ENCODE peak calls at places on chromosomes 12 and 14, in six cellular contexts. E is prostate gland, P is cardiac muscle cell, T is tibial nerve, O is NB4, G is astrocyte of the spinal cord. W is an unnamed sample.

GRCh38 chr14:61489932-61490331 is 168.6 kb downstream of the PRKCH start:
- DNase-seq in E (no peak), P (peak; percentile 67), T (peak; percentile 64), O (peak; percentile 64), G (no peak), W (peak; percentile 35)

GRCh38 chr12:117352260-117352659 is 9.2 kb downstream of the NOS1 start:
- DNase-seq in E (no peak), P (no peak), T (no peak), O (no peak), G (no peak), W (no peak)

GRCh38 chr12:91094957-91095356 is 16.3 kb downstream of the LUM start:
- DNase-seq in E (no peak), P (no peak), T (no peak), O (no peak), G (no peak), W (no peak)

GRCh38 chr12:62700091-62700490 is 233.5 kb downstream of the MON2 start:
- DNase-seq in E (no peak), P (no peak), T (no peak), O (no peak), G (no peak), W (no peak)

GRCh38 chr12:77231548-77231947 is 166.2 kb upstream of the E2F7 start:
- DNase-seq in E (peak; percentile 6), P (peak; percentile 96), T (peak; percentile 68), O (peak; percentile 2), G (peak; percentile 76), W (peak; percentile 69)

GRCh38 chr12:49537709-49538601 is 875 bp upstream of the KCNH3 start:
- DNase-seq in E (no peak), P (no peak), T (no peak), O (peak; percentile 59), G (no peak), W (no peak)

GRCh38 chr12:88579941-88580871 is at the start of gene KITLG:
- DNase-seq in E (peak; percentile 78), P (peak; percentile 93), T (peak; percentile 71), O (peak; percentile 55), G (peak; percentile 90), W (peak; percentile 89)

GRCh38 chr12:43737646-43738045 is 20.9 kb downstream of the PUS7L start:
- DNase-seq in E (no peak), P (no peak), T (no peak), O (no peak), G (peak; percentile 68), W (no peak)

GRCh38 chr14:22266141-22266442 is 322.9 kb downstream of the DAD1 start:
- DNase-seq in E (no peak), P (no peak), T (no peak), O (no peak), G (no peak), W (no peak)

GRCh38 chr14:105894125-105894977 is 368.0 kb downstream of the TMEM121 start:
- DNase-seq in E (no peak), P (no peak), T (no peak), O (no peak), G (no peak), W (no peak)

GRCh38 chr14:82759691-82760090 is 1226.0 kb upstream of the SEL1L start:
- DNase-seq in E (no peak), P (no peak), T (no peak), O (no peak), G (no peak), W (no peak)

GRCh38 chr14:82755476-82755875 is 1221.8 kb upstream of the SEL1L start:
- DNase-seq in E (no peak), P (no peak), T (no peak), O (no peak), G (no peak), W (no peak)

GRCh38 chr14:82757775-82758174 is 1224.1 kb upstream of the SEL1L start:
- DNase-seq in E (no peak), P (no peak), T (no peak), O (no peak), G (no peak), W (no peak)

DNA sequence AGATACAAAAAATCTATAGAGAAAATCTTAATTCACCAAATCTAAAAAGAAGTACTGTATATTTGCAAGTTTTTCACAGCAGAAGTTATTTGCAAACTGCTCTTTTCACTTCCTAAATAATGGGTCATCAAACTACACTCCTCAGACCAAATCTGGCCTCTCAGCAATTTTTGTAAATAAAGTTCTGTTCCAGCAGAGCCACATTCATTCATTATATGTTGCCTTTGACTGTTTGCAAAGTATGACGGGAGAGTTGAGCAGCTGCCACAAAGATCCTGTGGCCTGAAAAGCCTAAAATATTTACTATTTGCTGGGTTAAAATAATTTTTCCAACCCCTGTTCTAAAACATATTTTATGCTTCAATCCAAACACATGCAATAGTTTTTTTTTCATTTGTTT is 1222.3 kb upstream of the SEL1L start:
- DNase-seq in E (no peak), P (no peak), T (no peak), O (no peak), G (no peak), W (no peak)
- H3K4me3 ChIP-seq in E (no peak overlapping the region), P (no peak overlapping the region), T (no peak overlapping the region), O (no peak overlapping the region), G (no peak overlapping the region), W (no peak overlapping the region)

DNA sequence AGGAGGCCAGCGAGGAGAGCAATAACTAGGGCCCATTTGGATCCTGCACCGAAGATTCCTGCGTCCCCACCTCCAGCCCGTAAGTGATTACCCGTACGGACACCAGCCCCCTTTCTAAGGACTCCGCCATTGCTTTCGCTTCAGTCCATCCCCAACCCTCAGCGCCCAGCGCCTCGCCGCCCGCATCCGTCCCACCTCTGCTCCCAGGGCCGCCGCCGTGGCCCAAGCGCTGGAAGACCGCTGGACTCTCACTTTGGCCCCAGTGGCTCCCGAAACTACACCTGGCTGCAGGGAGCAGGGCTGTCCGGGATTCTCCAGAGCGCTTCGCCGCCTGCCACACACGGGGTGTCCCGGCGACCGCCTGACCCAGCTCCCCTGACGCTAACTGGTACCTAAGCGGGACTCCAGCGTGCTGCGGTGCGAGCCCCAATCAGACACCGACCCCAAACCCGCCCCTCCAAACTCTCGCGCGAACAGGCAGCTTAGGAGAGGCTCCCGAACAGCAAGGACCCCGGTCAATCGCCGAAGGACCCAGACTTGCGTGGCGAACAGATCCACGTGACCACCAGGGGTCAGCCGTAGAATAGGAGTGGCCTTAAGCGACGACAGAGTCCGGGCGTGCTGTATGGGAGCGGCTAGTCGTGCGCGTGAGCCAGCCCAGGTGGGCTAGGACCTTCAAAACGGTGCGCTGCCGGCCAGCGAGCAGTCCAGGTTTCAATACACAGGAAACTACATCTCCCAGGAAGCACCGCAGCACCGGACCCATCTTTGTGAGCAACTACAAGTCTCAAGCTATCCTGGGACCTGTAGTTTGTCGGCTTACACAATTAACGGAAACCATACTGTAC is at the start of gene CNPY2:
- DNase-seq in E (peak; percentile 92), P (peak; percentile 98), T (peak; percentile 94), O (peak; percentile 99), G (peak; percentile 98), W (peak; percentile 97)
- TF ChIP-seq CTCF in E (peak; percentile 32), P (no peak), T (no peak), O (no peak), G (no peak), W (no peak)

DNA sequence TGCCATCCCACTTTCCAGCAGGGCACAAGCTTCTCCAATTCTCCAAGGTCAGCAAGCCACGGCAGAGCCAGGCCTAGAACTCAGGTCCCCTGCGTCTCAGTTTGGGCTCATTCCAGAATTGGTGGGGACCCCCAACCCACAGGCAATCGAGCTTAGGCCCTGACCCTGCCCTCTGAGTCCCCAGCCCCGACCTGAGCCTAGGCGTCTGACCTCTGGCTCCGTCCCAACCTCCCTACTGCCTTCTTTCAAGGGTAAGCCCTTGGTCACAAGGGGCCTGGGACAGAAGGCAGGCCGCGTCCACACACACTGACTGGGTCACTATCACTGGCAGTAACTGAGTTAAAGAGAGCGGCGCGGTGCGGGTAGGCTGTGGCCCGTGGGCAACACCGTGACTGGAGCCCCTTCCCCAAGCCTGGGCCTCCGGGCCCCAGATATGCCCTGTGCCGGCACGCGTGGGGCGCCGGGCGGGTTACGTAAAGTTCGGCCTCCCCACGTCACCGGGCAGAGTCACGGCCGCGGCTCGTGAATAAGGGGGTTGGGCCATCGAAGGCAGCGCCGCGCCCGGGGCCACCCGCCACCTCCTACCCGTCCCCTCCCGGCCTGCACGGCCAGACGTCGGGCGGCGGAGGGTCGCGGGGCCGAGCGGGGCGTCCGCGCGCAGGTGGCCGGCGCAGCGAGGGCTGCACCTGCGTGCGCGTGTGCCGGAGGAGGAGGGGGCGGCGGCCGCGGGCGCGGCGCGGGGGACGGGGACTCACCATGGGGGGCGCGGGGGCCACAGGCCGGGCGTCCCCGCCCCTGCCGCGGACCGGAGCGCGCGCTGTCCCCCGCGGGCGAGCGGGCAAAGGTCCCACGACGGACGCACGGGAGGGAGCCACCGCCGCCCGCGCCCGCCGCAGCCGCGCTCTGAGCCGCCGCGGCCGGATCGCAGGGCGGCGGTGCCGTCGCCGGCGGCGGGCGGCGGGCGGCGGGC is 517 bp downstream of the ANKRD9 start:
- DNase-seq in E (no peak), P (peak; percentile 45), T (peak; percentile 42), O (peak; percentile 37), G (peak; percentile 22), W (peak; percentile 65)
- H3K4me3 ChIP-seq in E (peak overlapping the region; percentile 60), P (peak overlapping the region; percentile 32), T (peak overlapping the region; percentile 25), O (peak overlapping the region; percentile 16), G (peak overlapping the region; percentile 55), W (peak overlapping the region; percentile 63)

DNA sequence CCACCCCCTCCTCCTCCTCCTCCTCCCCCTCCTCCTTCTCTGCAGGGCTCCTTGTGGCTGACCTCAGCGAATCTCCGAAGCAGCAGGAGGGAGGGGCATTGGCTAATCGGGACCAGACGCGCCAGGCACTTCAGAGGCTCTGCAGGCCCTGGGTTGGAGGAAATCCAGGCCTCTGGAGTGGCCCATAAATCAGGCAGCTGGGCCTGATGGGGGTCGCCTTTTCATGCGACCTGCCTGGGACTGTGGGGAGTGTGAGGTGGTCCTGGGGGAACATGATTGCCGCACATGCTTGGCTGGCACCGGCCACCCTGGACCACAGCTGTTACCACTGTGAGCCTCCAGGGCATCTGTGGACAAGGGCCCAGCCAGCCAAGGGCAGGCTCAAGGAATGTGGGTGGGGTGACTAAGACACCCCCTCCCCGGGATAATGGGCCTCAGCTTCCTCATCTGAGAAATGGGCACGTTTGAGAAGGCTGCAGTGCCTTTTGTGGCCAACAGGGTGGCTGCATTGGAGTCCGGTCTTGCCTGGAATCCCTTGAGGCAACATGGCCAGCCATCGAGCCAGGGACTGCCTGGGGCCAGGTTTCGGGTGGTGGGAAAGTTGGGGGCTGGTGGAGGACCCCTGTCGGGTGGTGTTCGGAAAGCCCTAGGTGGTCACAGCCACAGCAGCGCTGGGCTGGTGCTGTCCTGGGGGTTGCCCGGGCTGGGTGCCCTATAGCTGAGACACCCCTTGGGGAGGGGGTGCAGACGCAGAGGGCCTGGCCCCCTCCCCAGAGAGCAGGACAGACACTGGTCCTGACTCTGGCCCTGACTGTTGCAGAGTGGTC is 12.0 kb downstream of the KIF26A start:
- DNase-seq in E (no peak), P (peak; percentile 58), T (no peak), O (peak; percentile 65), G (peak; percentile 67), W (no peak)
- TF ChIP-seq CTCF in E (no peak), P (peak; percentile 26), T (no peak), O (peak; percentile 11), G (no peak), W (no peak)

GRCh38 chr14:36657409-36658090 is 4.1 kb upstream of the PAX9 start:
- DNase-seq in E (peak; percentile 50), P (no peak), T (no peak), O (no peak), G (no peak), W (peak; percentile 24)

GRCh38 chr14:36655963-36656768 is 5.5 kb upstream of the PAX9 start:
- DNase-seq in E (no peak), P (no peak), T (no peak), O (peak; percentile 44), G (no peak), W (peak; percentile 73)

GRCh38 chr14:36655571-36655962 is 6.1 kb upstream of the PAX9 start:
- DNase-seq in E (no peak), P (no peak), T (no peak), O (no peak), G (no peak), W (no peak)

GRCh38 chr14:36658091-36659009 is 3.3 kb upstream of the PAX9 start:
- DNase-seq in E (no peak), P (no peak), T (no peak), O (no peak), G (no peak), W (no peak)

GRCh38 chr14:36656769-36657408 is 4.8 kb upstream of the PAX9 start:
- DNase-seq in E (no peak), P (no peak), T (no peak), O (peak; percentile 32), G (no peak), W (no peak)
- H3K4me3 ChIP-seq in E (peak overlapping the region; percentile 38), P (no peak overlapping the region), T (peak overlapping the region; percentile 6), O (no peak overlapping the region), G (peak overlapping the region; percentile 21), W (no peak overlapping the region)

W was measured in testis.